ENCODE peak calls at places on chromosomes 11 and 22, in ten cellular contexts. U is activated CD8-positive, alpha-beta memory T cell treated with anti-CD3 and anti-CD28 coated beads, Interleukin-2, amount 10 ng/mL, durations not matched to agents 7 days and 5 days; Z is AG10803; V is CD8-positive, alpha-beta T cell; L is cardiac septum; A is H54; P is NAMALWA; T is lung; M is heart left ventricle; E is activated CD4-positive, alpha-beta T cell treated with anti-CD3 and anti-CD28 coated beads, Interleukin-2, amount 50 U/mL, for 1 hour. R is an unnamed sample.
A peak's percentile ranks its signal among the peaks of the same experiment; 100 is the strongest.

GRCh38 chr11:31779268-31779879 is 31.7 kb downstream of the PAX6 start:
- DNase-seq in U (no peak), Z (peak; percentile 62), V (no peak), L (no peak), A (peak; percentile 45), P (no peak), T (no peak), M (no peak), E (no peak), R (no peak)

GRCh38 chr11:103910721-103911120 is 125.7 kb upstream of the DDI1 start:
- DNase-seq in U (no peak), Z (no peak), V (no peak), L (no peak), A (no peak), P (no peak), T (no peak), M (no peak), E (no peak), R (no peak)

GRCh38 chr11:121721961-121722360 is 269.2 kb upstream of the SORL1-AS1 start:
- DNase-seq in U (no peak), Z (no peak), V (no peak), L (no peak), A (no peak), P (no peak), T (no peak), M (no peak), E (no peak), R (no peak)

GRCh38 chr11:132981146-132981956 is 551.0 kb downstream of the OPCML start:
- DNase-seq in U (no peak), Z (no peak), V (no peak), L (no peak), A (no peak), P (no peak), T (no peak), M (no peak), E (no peak), R (no peak)

GRCh38 chr22:37511368-37512104 is 7.7 kb downstream of the CARD10 start:
- DNase-seq in U (no peak), Z (no peak), V (no peak), L (no peak), A (no peak), P (no peak), T (no peak), M (no peak), E (no peak), R (no peak)

GRCh38 chr11:18802381-18803257 is 11.0 kb upstream of the PTPN5 start:
- DNase-seq in U (peak; percentile 60), Z (peak; percentile 75), V (peak; percentile 30), L (no peak), A (peak; percentile 64), P (peak; percentile 74), T (peak; percentile 36), M (no peak), E (peak; percentile 26), R (peak; percentile 44)

GRCh38 chr11:107591446-107592236 is 694 bp downstream of the ELMOD1 start:
- DNase-seq in U (peak; percentile 50), Z (peak; percentile 11), V (no peak), L (no peak), A (no peak), P (no peak), T (no peak), M (peak; percentile 54), E (peak; percentile 10), R (peak; percentile 47)

GRCh38 chr11:114302663-114303062 is 6.5 kb downstream of the NNMT start:
- DNase-seq in U (no peak), Z (no peak), V (no peak), L (no peak), A (no peak), P (no peak), T (no peak), M (no peak), E (no peak), R (no peak)

GRCh38 chr11:65553301-65554001 is 4.7 kb downstream of the LTBP3 start:
- DNase-seq in U (peak; percentile 88), Z (no peak), V (peak; percentile 75), L (no peak), A (no peak), P (peak; percentile 90), T (no peak), M (no peak), E (peak; percentile 74), R (peak; percentile 56)

GRCh38 chr22:32411388-32411787 is 659 bp downstream of the RTCB start:
- DNase-seq in U (no peak), Z (peak; percentile 7), V (peak; percentile 12), L (no peak), A (peak; percentile 4), P (peak; percentile 20), T (no peak), M (no peak), E (peak; percentile 9), R (no peak)

GRCh38 chr22:35349368-35349703 is 31.6 kb upstream of the HMOX1 start:
- DNase-seq in U (no peak), Z (no peak), V (no peak), L (no peak), A (no peak), P (peak; percentile 32), T (no peak), M (peak; percentile 55), E (no peak), R (no peak)

GRCh38 chr11:89477175-89477574 is 14.0 kb downstream of the NOX4 start:
- DNase-seq in U (no peak), Z (no peak), V (no peak), L (no peak), A (no peak), P (no peak), T (no peak), M (no peak), E (no peak), R (no peak)

GRCh38 chr22:24190566-24191208 is 9.4 kb downstream of the SUSD2 start:
- DNase-seq in U (no peak), Z (no peak), V (no peak), L (no peak), A (no peak), P (no peak), T (no peak), M (no peak), E (no peak), R (no peak)

GRCh38 chr11:60914620-60915249 is 777 bp downstream of the TMEM109 start:
- DNase-seq in U (peak; percentile 63), Z (peak; percentile 11), V (peak; percentile 34), L (no peak), A (no peak), P (peak; percentile 71), T (no peak), M (no peak), E (peak; percentile 28), R (peak; percentile 60)

GRCh38 chr11:2089536-2090165 is 49.5 kb downstream of the IGF2 start:
- DNase-seq in U (peak; percentile 52), Z (peak; percentile 29), V (no peak), L (peak; percentile 50), A (peak; percentile 71), P (peak; percentile 95), T (no peak), M (no peak), E (peak; percentile 8), R (peak; percentile 19)

GRCh38 chr11:62621567-62622470 is at the start of gene B3GAT3:
- DNase-seq in U (peak; percentile 98), Z (peak; percentile 98), V (peak; percentile 98), L (peak; percentile 98), A (peak; percentile 97), P (peak; percentile 98), T (peak; percentile 99), M (peak; percentile 99), E (peak; percentile 96), R (peak; percentile 98)

GRCh38 chr22:47193606-47194316 is 431.3 kb downstream of the TBC1D22A start:
- DNase-seq in U (no peak), Z (no peak), V (no peak), L (peak; percentile 50), A (no peak), P (no peak), T (no peak), M (peak; percentile 26), E (no peak), R (no peak)

GRCh38 chr11:48052183-48053040 is 72.1 kb downstream of the PTPRJ start:
- DNase-seq in U (no peak), Z (peak; percentile 79), V (no peak), L (no peak), A (peak; percentile 34), P (no peak), T (peak; percentile 88), M (no peak), E (no peak), R (no peak)

GRCh38 chr11:105862736-105863367 is 159.2 kb downstream of the MSANTD4 start:
- DNase-seq in U (no peak), Z (peak; percentile 55), V (no peak), L (no peak), A (no peak), P (peak; percentile 60), T (no peak), M (no peak), E (no peak), R (peak; percentile 49)

GRCh38 chr11:100546714-100547113 is 140.4 kb upstream of the ARHGAP42 start:
- DNase-seq in U (no peak), Z (no peak), V (no peak), L (no peak), A (no peak), P (peak; percentile 5), T (no peak), M (no peak), E (no peak), R (no peak)

GRCh38 chr11:59135648-59136461 is 6.8 kb upstream of the FAM111A start:
- DNase-seq in U (peak; percentile 92), Z (peak; percentile 70), V (peak; percentile 91), L (peak; percentile 92), A (peak; percentile 52), P (peak; percentile 89), T (peak; percentile 84), M (peak; percentile 91), E (peak; percentile 88), R (peak; percentile 88)

GRCh38 chr11:112364962-112365481 is 104.4 kb upstream of the PLET1 start:
- DNase-seq in U (no peak), Z (peak; percentile 84), V (no peak), L (no peak), A (no peak), P (no peak), T (no peak), M (no peak), E (no peak), R (no peak)

GRCh38 chr11:76179147-76179546 is 27.2 kb downstream of the WNT11 start:
- DNase-seq in U (no peak), Z (no peak), V (no peak), L (no peak), A (no peak), P (no peak), T (no peak), M (no peak), E (no peak), R (no peak)

GRCh38 chr11:117217141-117217609 is 14.7 kb downstream of the PCSK7 start:
- DNase-seq in U (no peak), Z (peak; percentile 54), V (no peak), L (no peak), A (no peak), P (no peak), T (no peak), M (no peak), E (no peak), R (no peak)

GRCh38 chr22:47213571-47214230 is 451.3 kb downstream of the TBC1D22A start:
- DNase-seq in U (peak; percentile 59), Z (peak; percentile 11), V (peak; percentile 28), L (no peak), A (peak; percentile 30), P (peak; percentile 75), T (peak; percentile 30), M (no peak), E (peak; percentile 29), R (peak; percentile 46)

GRCh38 chr11:65438257-65439151 is 15.9 kb downstream of the NEAT1 start:
- DNase-seq in U (peak; percentile 0), Z (peak; percentile 35), V (no peak), L (no peak), A (no peak), P (no peak), T (no peak), M (no peak), E (no peak), R (no peak)

GRCh38 chr11:72643547-72643946 is 30.7 kb downstream of the PDE2A start:
- DNase-seq in U (no peak), Z (peak; percentile 12), V (no peak), L (no peak), A (peak; percentile 98), P (no peak), T (no peak), M (no peak), E (no peak), R (no peak)

GRCh38 chr11:22778642-22779041 is 51.0 kb downstream of the SVIP start:
- DNase-seq in U (no peak), Z (no peak), V (no peak), L (no peak), A (no peak), P (peak; percentile 4), T (no peak), M (no peak), E (no peak), R (no peak)